ENCODE peak calls at places on chromosomes 3 and 15, in four cellular contexts. One of them, this sample, is unnamed. For H3K27me3 and H3K36me3, the result is how much of the 10 kb centered on the place peaks cover.

GRCh38 chr3:3851621-3852323 is 52.5 kb downstream of the LRRN1 start:
- DNase-seq in RWPE2: no peak
- DNase-seq in tibial artery: no peak
- DNase-seq in sigmoid colon: no peak
- DNase-seq in this sample: no peak

GRCh38 chr3:17233398-17233800 is 348.6 kb downstream of the PLCL2 start:
- DNase-seq in RWPE2: no peak
- DNase-seq in tibial artery: no peak
- DNase-seq in sigmoid colon: no peak
- DNase-seq in this sample: no peak

GRCh38 chr3:51514210-51514609 is 14.4 kb upstream of the DCAF1 start:
- DNase-seq in RWPE2: no peak
- DNase-seq in tibial artery: no peak
- DNase-seq in sigmoid colon: no peak
- DNase-seq in this sample: no peak

GRCh38 chr15:85030301-85031049 is 48.8 kb downstream of the PDE8A start:
- DNase-seq in RWPE2: no peak
- DNase-seq in tibial artery: no peak
- DNase-seq in sigmoid colon: no peak
- DNase-seq in this sample: no peak

GRCh38 chr3:99666201-99666600 is 27.8 kb downstream of the COL8A1 start:
- DNase-seq in RWPE2: no peak
- DNase-seq in tibial artery: no peak
- DNase-seq in sigmoid colon: no peak
- DNase-seq in this sample: no peak

GRCh38 chr3:55158345-55158744 is 230.5 kb upstream of the LRTM1 start:
- DNase-seq in RWPE2: no peak
- DNase-seq in tibial artery: no peak
- DNase-seq in sigmoid colon: no peak
- DNase-seq in this sample: no peak

GRCh38 chr15:29090617-29091466 is 178.8 kb downstream of the NSMCE3 start:
- DNase-seq in RWPE2: peak
- DNase-seq in tibial artery: no peak
- DNase-seq in sigmoid colon: peak
- DNase-seq in this sample: no peak

GRCh38 chr3:169144691-169145090 is 518.8 kb downstream of the MECOM start:
- DNase-seq in RWPE2: no peak
- DNase-seq in tibial artery: no peak
- DNase-seq in sigmoid colon: no peak
- DNase-seq in this sample: no peak

GRCh38 chr3:54691230-54691900 is 236.5 kb downstream of the LRTM1 start:
- DNase-seq in RWPE2: no peak
- DNase-seq in tibial artery: no peak
- DNase-seq in sigmoid colon: no peak
- DNase-seq in this sample: no peak

GRCh38 chr3:2024037-2024436 is 74.6 kb upstream of the CNTN4 start:
- DNase-seq in RWPE2: no peak
- DNase-seq in tibial artery: no peak
- DNase-seq in sigmoid colon: no peak
- DNase-seq in this sample: no peak

GRCh38 chr3:67109651-67110204 is 111.6 kb downstream of the KBTBD8 start:
- DNase-seq in RWPE2: no peak
- DNase-seq in tibial artery: no peak
- DNase-seq in sigmoid colon: peak
- DNase-seq in this sample: no peak

GRCh38 chr3:177929310-177929709 is 606.9 kb upstream of the KCNMB2 start:
- DNase-seq in RWPE2: no peak
- DNase-seq in tibial artery: no peak
- DNase-seq in sigmoid colon: no peak
- DNase-seq in this sample: no peak

GRCh38 chr15:64845183-64845611 is 3.5 kb downstream of the PLEKHO2 start:
- DNase-seq in RWPE2: no peak
- DNase-seq in tibial artery: peak
- DNase-seq in sigmoid colon: peak
- DNase-seq in this sample: no peak

GRCh38 chr3:114310701-114311100 is 16.9 kb downstream of the TIGIT start:
- DNase-seq in RWPE2: no peak
- DNase-seq in tibial artery: no peak
- DNase-seq in sigmoid colon: no peak
- DNase-seq in this sample: no peak

GRCh38 chr3:188664795-188665194 is 507.0 kb upstream of the TPRG1 start:
- DNase-seq in RWPE2: no peak
- DNase-seq in tibial artery: no peak
- DNase-seq in sigmoid colon: no peak
- DNase-seq in this sample: no peak

GRCh38 chr3:36596411-36596810 is 167.9 kb downstream of the DCLK3 start:
- DNase-seq in RWPE2: no peak
- DNase-seq in tibial artery: no peak
- DNase-seq in sigmoid colon: no peak
- DNase-seq in this sample: no peak

GRCh38 chr3:4978259-4978965 is 825 bp upstream of the BHLHE40 start:
- DNase-seq in RWPE2: peak
- DNase-seq in tibial artery: peak
- DNase-seq in sigmoid colon: peak
- DNase-seq in this sample: peak

GRCh38 chr15:48437178-48437577 is 105.9 kb downstream of the DUT start:
- DNase-seq in RWPE2: no peak
- DNase-seq in tibial artery: no peak
- DNase-seq in sigmoid colon: no peak
- DNase-seq in this sample: no peak

GRCh38 chr15:82043726-82044372 is 2.0 kb downstream of the MEX3B start:
- DNase-seq in RWPE2: peak
- DNase-seq in tibial artery: peak
- DNase-seq in sigmoid colon: peak
- DNase-seq in this sample: no peak

GRCh38 chr15:52150043-52150825 is 37.7 kb upstream of the BCL2L10 start:
- DNase-seq in RWPE2: peak
- DNase-seq in tibial artery: no peak
- DNase-seq in sigmoid colon: no peak
- DNase-seq in this sample: no peak

GRCh38 chr15:40809051-40809450 is 1.8 kb upstream of the DNAJC17 start:
- DNase-seq in RWPE2: no peak
- DNase-seq in tibial artery: no peak
- DNase-seq in sigmoid colon: no peak
- DNase-seq in this sample: no peak

GRCh38 chr3:194687638-194688206 is 2.0 kb downstream of the FAM43A start:
- DNase-seq in RWPE2: no peak
- DNase-seq in tibial artery: peak
- DNase-seq in sigmoid colon: peak
- DNase-seq in this sample: peak

GRCh38 chr15:65881766-65882434 is 12.6 kb downstream of the RAB11A start:
- DNase-seq in RWPE2: no peak
- DNase-seq in tibial artery: no peak
- DNase-seq in sigmoid colon: no peak
- DNase-seq in this sample: no peak

GRCh38 chr15:82414536-82415191 is 15.0 kb upstream of the GOLGA6L9 start:
- DNase-seq in RWPE2: no peak
- DNase-seq in tibial artery: no peak
- DNase-seq in sigmoid colon: no peak
- DNase-seq in this sample: no peak

GRCh38 chr15:78872155-78872971 is at the start of gene MORF4L1:
- DNase-seq in RWPE2: peak
- DNase-seq in tibial artery: peak
- DNase-seq in sigmoid colon: peak
- DNase-seq in this sample: peak

GRCh38 chr3:188241883-188242282 is 87.9 kb downstream of the LPP start:
- DNase-seq in RWPE2: no peak
- DNase-seq in tibial artery: no peak
- DNase-seq in sigmoid colon: no peak
- DNase-seq in this sample: no peak

GRCh38 chr15:41876689-41877088 is 17.2 kb downstream of the SPTBN5 start:
- DNase-seq in RWPE2: no peak
- DNase-seq in tibial artery: no peak
- DNase-seq in sigmoid colon: no peak
- DNase-seq in this sample: no peak

GRCh38 chr15:62306851-62307504 is 141.9 kb upstream of the C2CD4B start:
- DNase-seq in RWPE2: no peak
- DNase-seq in tibial artery: no peak
- DNase-seq in sigmoid colon: peak
- DNase-seq in this sample: no peak

GRCh38 chr15:93239591-93239990 is 150.6 kb upstream of the RGMA start:
- DNase-seq in RWPE2: no peak
- DNase-seq in tibial artery: no peak
- DNase-seq in sigmoid colon: no peak
- DNase-seq in this sample: no peak

GRCh38 chr15:93243573-93243972 is 154.6 kb upstream of the RGMA start:
- DNase-seq in RWPE2: no peak
- DNase-seq in tibial artery: no peak
- DNase-seq in sigmoid colon: no peak
- DNase-seq in this sample: no peak

GRCh38 chr15:93244691-93245615 is 155.9 kb upstream of the RGMA start:
- DNase-seq in RWPE2: no peak
- DNase-seq in tibial artery: no peak
- DNase-seq in sigmoid colon: no peak
- DNase-seq in this sample: no peak

GRCh38 chr15:93239993-93240392 is 151.0 kb upstream of the RGMA start:
- DNase-seq in RWPE2: no peak
- DNase-seq in tibial artery: no peak
- DNase-seq in sigmoid colon: no peak
- DNase-seq in this sample: no peak

GRCh38 chr15:93241696-93242585 is 152.9 kb upstream of the RGMA start:
- DNase-seq in RWPE2: no peak
- DNase-seq in tibial artery: no peak
- DNase-seq in sigmoid colon: no peak
- DNase-seq in this sample: no peak
- H3K27me3 ChIP-seq in RWPE2: under half
- H3K27me3 ChIP-seq in tibial artery: under half
- H3K27me3 ChIP-seq in sigmoid colon: under half
- H3K27me3 ChIP-seq in this sample: under half

DNA sequence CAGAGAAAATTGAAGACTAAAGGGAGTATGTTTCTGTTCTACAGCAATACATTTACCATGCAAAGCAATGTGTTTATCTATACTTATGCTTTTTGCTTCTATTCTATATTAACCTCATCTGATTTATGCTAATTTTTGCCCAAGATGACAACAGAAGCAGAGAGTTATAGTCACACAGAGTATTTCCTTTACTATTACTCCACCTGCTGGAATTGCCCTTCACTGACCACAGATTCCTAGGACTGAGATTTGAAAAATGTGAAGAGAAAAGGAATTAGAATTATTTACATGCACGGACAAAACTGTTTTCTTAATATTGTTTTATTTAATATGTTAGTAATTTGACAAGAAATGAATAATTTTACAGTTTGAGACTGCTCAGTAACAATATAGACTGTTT is 745.6 kb downstream of the VGLL3 start:
- DNase-seq in RWPE2: no peak
- DNase-seq in tibial artery: no peak
- DNase-seq in sigmoid colon: no peak
- DNase-seq in this sample: no peak
- TF ChIP-seq CTCF in RWPE2: peak
- TF ChIP-seq CTCF in tibial artery: no peak
- TF ChIP-seq CTCF in sigmoid colon: no peak
- TF ChIP-seq CTCF in this sample: no peak

DNA sequence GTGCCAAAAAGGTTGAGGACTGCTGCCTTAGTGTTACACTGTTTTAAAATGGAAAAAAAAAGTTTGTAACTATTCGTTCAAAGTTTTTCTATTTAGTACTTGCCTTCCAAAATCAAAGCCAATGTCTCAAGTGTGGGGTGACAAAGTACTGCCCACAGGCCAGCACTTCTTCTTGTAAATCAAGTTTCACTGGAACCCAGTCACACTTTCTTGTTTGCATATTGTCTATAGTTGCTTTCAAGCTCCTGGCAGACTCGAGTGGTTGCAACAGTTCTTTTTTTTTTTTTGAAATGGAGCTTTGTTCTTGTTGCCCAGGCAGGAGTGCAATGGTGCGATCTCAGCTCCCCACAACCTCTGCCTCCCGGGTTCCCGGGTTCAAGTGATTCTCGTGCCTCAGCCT is 75.3 kb upstream of the RPL35A start:
- DNase-seq in RWPE2: no peak
- DNase-seq in tibial artery: no peak
- DNase-seq in sigmoid colon: no peak
- DNase-seq in this sample: no peak
- H3K36me3 ChIP-seq in RWPE2: half or more
- H3K36me3 ChIP-seq in tibial artery: half or more
- H3K36me3 ChIP-seq in sigmoid colon: half or more
- H3K36me3 ChIP-seq in this sample: half or more

GRCh38 chr3:128458746-128459450 is 7.8 kb downstream of the DNAJB8 start:
- DNase-seq in RWPE2: no peak
- DNase-seq in tibial artery: no peak
- DNase-seq in sigmoid colon: no peak
- DNase-seq in this sample: no peak

GRCh38 chr3:128457918-128458317 is 8.8 kb downstream of the DNAJB8 start:
- DNase-seq in RWPE2: no peak
- DNase-seq in tibial artery: no peak
- DNase-seq in sigmoid colon: no peak
- DNase-seq in this sample: no peak

GRCh38 chr3:128455786-128456748 is 10.6 kb downstream of the DNAJB8 start:
- DNase-seq in RWPE2: no peak
- DNase-seq in tibial artery: no peak
- DNase-seq in sigmoid colon: no peak
- DNase-seq in this sample: no peak

GRCh38 chr3:128455116-128455515 is 11.6 kb downstream of the DNAJB8 start:
- DNase-seq in RWPE2: no peak
- DNase-seq in tibial artery: no peak
- DNase-seq in sigmoid colon: no peak
- DNase-seq in this sample: no peak

GRCh38 chr3:128456776-128457715 is 9.6 kb downstream of the DNAJB8 start:
- DNase-seq in RWPE2: no peak
- DNase-seq in tibial artery: no peak
- DNase-seq in sigmoid colon: no peak
- DNase-seq in this sample: no peak
- H3K27me3 ChIP-seq in RWPE2: under half
- H3K27me3 ChIP-seq in tibial artery: under half
- H3K27me3 ChIP-seq in sigmoid colon: under half
- H3K27me3 ChIP-seq in this sample: under half

This sample was measured in ascending aorta.